ENCODE peak calls at places on chromosomes 11 and 22, in six cellular contexts. K, D, T, R, Z and M are unnamed samples.

GRCh38 chr11:27291302-27291889 is 71.6 kb downstream of the CCDC34 start:
- DNase-seq in K (no peak), Z (peak), T (no peak), R (no peak), D (peak), M (peak)

GRCh38 chr22:46803031-46803880 is 40.8 kb downstream of the TBC1D22A start:
- DNase-seq in K (peak), R (peak), Z (peak), D (peak), T (no peak), M (peak)

GRCh38 chr22:40056163-40056958 is 61.6 kb downstream of the FAM83F start:
- DNase-seq in R (no peak), Z (no peak), D (no peak), K (no peak), T (no peak), M (no peak)

GRCh38 chr11:15589070-15589626 is 474.4 kb downstream of the INSC start:
- DNase-seq in D (no peak), R (no peak), T (no peak), Z (peak), K (no peak), M (no peak)

GRCh38 chr22:25494774-25495173 is 69.7 kb upstream of the GRK3 start:
- DNase-seq in D (no peak), T (no peak), K (no peak), R (no peak), Z (peak), M (peak)

GRCh38 chr11:114440121-114440860 is 1.0 kb downstream of the REXO2 start:
- DNase-seq in R (no peak), T (no peak), K (peak), D (no peak), Z (peak), M (no peak)

GRCh38 chr11:67345247-67345948 is 7.9 kb downstream of the POLD4 start:
- DNase-seq in T (no peak), Z (no peak), D (no peak), R (no peak), K (no peak), M (no peak)

GRCh38 chr22:49228431-49229037 is 599.1 kb downstream of the BRD1 start:
- DNase-seq in T (peak), R (no peak), D (no peak), Z (no peak), K (no peak), M (no peak)

GRCh38 chr11:65095427-65095826 is 587 bp upstream of the VPS51 start:
- DNase-seq in D (no peak), R (no peak), T (no peak), K (no peak), Z (no peak), M (no peak)

GRCh38 chr22:18962308-18962635 is 26.2 kb upstream of the PRODH start:
- DNase-seq in Z (no peak), K (no peak), T (no peak), R (no peak), D (no peak), M (no peak)

GRCh38 chr22:49950396-49950994 is 10.1 kb upstream of the PIM3 start:
- DNase-seq in R (no peak), K (no peak), T (no peak), Z (no peak), D (no peak), M (no peak)

GRCh38 chr11:2987881-2988280 is 4.2 kb downstream of the NAP1L4 start:
- DNase-seq in Z (no peak), T (no peak), K (no peak), R (no peak), D (no peak), M (no peak)
- H3K4me3 ChIP-seq in Z (peak), T (peak), K (no peak), R (peak), D (no peak), M (no peak)

DNA sequence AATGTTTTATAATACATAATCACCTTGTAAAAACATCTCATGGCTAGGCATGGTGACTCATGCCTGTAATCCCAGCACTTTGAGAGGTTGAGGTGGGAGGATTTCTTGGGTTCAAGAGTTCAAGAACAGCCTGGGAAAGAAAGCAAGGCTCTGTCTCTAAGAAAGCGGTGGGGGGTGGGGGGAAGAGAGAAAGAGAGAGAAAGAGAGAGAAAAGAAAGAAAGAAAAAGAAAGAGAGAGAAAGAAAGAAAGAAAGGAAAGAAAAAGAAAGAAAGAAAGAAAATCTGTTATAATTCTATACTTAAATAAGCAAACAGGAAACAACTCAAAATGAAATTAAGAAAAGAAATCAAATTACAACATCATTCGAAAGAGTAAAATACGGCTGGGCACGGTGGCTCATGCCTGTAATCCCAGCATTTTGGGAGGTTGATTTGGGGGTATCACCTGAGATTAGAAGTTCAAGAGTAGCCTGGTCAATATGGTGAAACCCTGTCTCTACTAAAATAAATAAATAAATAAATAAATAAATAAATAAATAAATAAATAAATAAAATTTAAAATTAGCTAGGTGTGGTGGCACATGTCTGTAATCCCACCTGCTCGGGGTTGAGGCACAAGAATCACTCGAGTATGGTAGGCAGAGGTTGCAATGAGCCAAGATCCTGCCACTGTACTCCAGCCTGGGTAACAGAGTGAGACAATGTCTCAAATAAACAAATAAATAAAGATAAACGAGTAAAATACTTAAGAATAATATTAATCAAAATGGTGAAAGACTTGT is 65.4 kb downstream of the ZNF280B start:
- DNase-seq in T (no peak), K (no peak), R (no peak), D (no peak), Z (no peak), M (no peak)
- TF ChIP-seq CTCF in T (no peak), K (no peak), R (no peak), D (no peak), Z (no peak), M (no peak)

GRCh38 chr11:71498091-71498490 is 29.0 kb upstream of the KRTAP5-7 start:
- DNase-seq in D (no peak), R (no peak), Z (no peak), T (no peak), K (no peak), M (no peak)

GRCh38 chr11:71501071-71501985 is 25.7 kb upstream of the KRTAP5-7 start:
- DNase-seq in R (no peak), T (no peak), D (no peak), K (no peak), Z (no peak), M (no peak)

GRCh38 chr11:71500601-71501021 is 26.5 kb upstream of the KRTAP5-7 start:
- DNase-seq in Z (no peak), D (peak), T (no peak), R (peak), K (peak), M (no peak)

GRCh38 chr11:71499125-71499524 is 27.9 kb upstream of the KRTAP5-7 start:
- DNase-seq in D (no peak), R (no peak), T (no peak), Z (no peak), K (peak), M (peak)

DNA sequence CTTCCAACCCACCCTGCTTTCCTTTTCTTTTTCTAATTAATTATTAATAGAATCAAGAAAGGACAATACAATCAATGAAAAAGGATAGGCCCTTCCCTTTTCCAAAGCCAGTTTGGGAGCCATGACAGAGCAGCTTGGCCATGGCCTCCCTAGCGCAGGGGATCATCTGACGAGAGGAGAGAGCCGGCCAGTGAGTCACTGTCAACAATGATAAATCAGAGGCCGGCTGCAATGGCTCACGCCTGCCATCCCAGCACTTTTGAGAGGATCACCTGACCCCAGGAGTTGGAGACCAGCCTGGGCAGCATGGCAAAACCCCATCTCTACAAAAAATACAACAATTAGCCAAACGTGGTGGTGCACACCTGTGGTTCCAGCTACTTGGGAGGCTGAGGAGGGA is 27.5 kb upstream of the KRTAP5-7 start:
- DNase-seq in R (no peak), D (no peak), Z (no peak), K (no peak), T (no peak), M (no peak)
- TF ChIP-seq POLR2AphosphoS5 in R (no peak), D (no peak), Z (no peak), K (no peak), T (no peak), M (no peak)

GRCh38 chr11:125901872-125902271 is 1.1 kb downstream of the PUS3 start:
- DNase-seq in D (no peak), Z (no peak), T (no peak), K (no peak), R (no peak), M (no peak)
- H3K4me3 ChIP-seq in D (peak), Z (peak), T (peak), K (peak), R (peak), M (peak)

DNA sequence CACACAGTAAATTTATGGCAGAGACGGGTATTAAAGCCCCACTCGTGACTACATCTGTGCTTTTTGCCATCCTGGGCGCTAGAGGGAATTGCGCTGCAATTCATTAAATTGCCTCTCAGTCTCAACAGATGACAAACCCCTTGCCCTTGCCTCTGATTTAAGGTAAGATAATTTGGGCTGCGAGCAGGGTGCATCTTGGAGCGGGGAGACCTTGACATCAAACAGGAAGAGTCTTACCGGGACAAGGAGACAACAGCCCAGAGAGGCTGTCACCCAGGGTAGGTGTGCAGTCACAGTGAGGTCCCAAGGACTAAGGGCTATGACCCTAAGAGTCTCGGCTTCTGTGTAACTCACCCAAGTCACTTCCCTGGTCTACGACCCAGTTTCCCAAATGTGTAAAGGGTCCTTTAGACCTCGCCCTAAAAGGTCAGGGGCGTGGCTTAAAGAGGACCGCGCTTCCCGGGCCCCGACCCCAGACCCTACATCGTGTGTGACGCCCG is 427 bp upstream of the TOM1 start:
- DNase-seq in K (peak), R (no peak), T (no peak), Z (no peak), D (no peak), M (no peak)
- TF ChIP-seq CTCF in K (no peak), R (no peak), T (no peak), Z (no peak), D (no peak), M (no peak)

GRCh38 chr11:30000986-30001385 is 15.8 kb downstream of the KCNA4 start:
- DNase-seq in D (no peak), R (no peak), Z (peak), T (no peak), K (no peak), M (no peak)
- TF ChIP-seq POLR2AphosphoS5 in D (no peak), R (no peak), Z (no peak), T (no peak), K (no peak), M (no peak)